ENCODE peak calls at places on chromosome 16, in seven cellular contexts. D, K, S, I, F, O and Y are unnamed samples.

GRCh38 chr16:35908942-35909341 is 2449.5 kb downstream of the TP53TG3F start:
- DNase-seq in S (no peak), F (no peak), D (no peak), K (peak), I (no peak), O (no peak), Y (peak)

GRCh38 chr16:50316848-50317630 is 50.7 kb downstream of the ADCY7 start:
- DNase-seq in F (no peak), K (no peak), I (no peak), O (no peak), S (peak), D (no peak), Y (no peak)

GRCh38 chr16:50213939-50214519 is 52.3 kb upstream of the ADCY7 start:
- DNase-seq in D (peak), S (no peak), I (no peak), F (peak), O (no peak), K (no peak), Y (peak)

GRCh38 chr16:51500306-51500705 is 349.2 kb upstream of the SALL1 start:
- DNase-seq in K (no peak), D (no peak), S (no peak), I (no peak), F (peak), O (no peak), Y (no peak)

GRCh38 chr16:89957214-89957785 is 8.7 kb downstream of the DEF8 start:
- DNase-seq in D (no peak), K (no peak), S (no peak), O (no peak), I (no peak), F (no peak), Y (no peak)

GRCh38 chr16:65731840-65732239 is 610.0 kb upstream of the CDH11 start:
- DNase-seq in S (no peak), F (peak), K (no peak), D (no peak), O (no peak), I (no peak), Y (no peak)

GRCh38 chr16:87017388-87018012 is 299.7 kb downstream of the C16orf95 start:
- DNase-seq in I (no peak), O (peak), D (peak), S (no peak), F (peak), K (no peak), Y (no peak)

GRCh38 chr16:57664662-57665025 is 3.5 kb upstream of the ADGRG3 start:
- DNase-seq in F (no peak), D (no peak), O (no peak), S (no peak), K (no peak), I (no peak), Y (no peak)

GRCh38 chr16:19687279-19687678 is 30.7 kb downstream of the KNOP1 start:
- DNase-seq in O (no peak), F (no peak), S (no peak), I (no peak), K (no peak), D (no peak), Y (no peak)

GRCh38 chr16:50023626-50024025 is 1.4 kb upstream of the CNEP1R1 start:
- DNase-seq in D (no peak), F (no peak), I (no peak), O (no peak), S (no peak), K (no peak), Y (no peak)

GRCh38 chr16:27445502-27446175 is 43.7 kb downstream of the IL21R start:
- DNase-seq in D (no peak), F (no peak), O (no peak), K (no peak), I (peak), S (no peak), Y (no peak)

GRCh38 chr16:84953051-84953746 is 58.1 kb downstream of the ZDHHC7 start:
- DNase-seq in K (no peak), O (no peak), D (no peak), F (no peak), I (no peak), S (no peak), Y (no peak)

GRCh38 chr16:47143329-47143676 is 442 bp downstream of the NETO2 start:
- DNase-seq in O (no peak), K (peak), F (peak), S (peak), D (peak), I (peak), Y (peak)

GRCh38 chr16:14020141-14020540 is 51.0 kb upstream of the MRTFB start:
- DNase-seq in O (no peak), D (no peak), K (no peak), F (no peak), S (no peak), I (no peak), Y (no peak)